ENCODE peak calls at places on chromosome 15, in five cellular contexts. One of them, this sample, is unnamed. For H3K4me1, the result is how much of the 10 kb centered on the place peaks cover.

GRCh38 chr15:44427756-44428724 is 611 bp downstream of the CTDSPL2 start:
- DNase-seq in left ventricle myocardium inferior: no peak
- DNase-seq in A549: peak
- DNase-seq in tibial nerve: no peak
- DNase-seq in Peyer's patch: peak
- DNase-seq in this sample: no peak

GRCh38 chr15:40309344-40309862 is 1.7 kb upstream of the PLCB2 start:
- DNase-seq in left ventricle myocardium inferior: no peak
- DNase-seq in A549: no peak
- DNase-seq in Peyer's patch: no peak
- DNase-seq in tibial nerve: no peak
- DNase-seq in this sample: peak

GRCh38 chr15:40275491-40275890 is 7.4 kb downstream of the ANKRD63 start:
- DNase-seq in A549: no peak
- DNase-seq in left ventricle myocardium inferior: no peak
- DNase-seq in tibial nerve: no peak
- DNase-seq in Peyer's patch: no peak
- DNase-seq in this sample: no peak

GRCh38 chr15:57911247-57911646 is 154.3 kb downstream of the ALDH1A2 start:
- DNase-seq in left ventricle myocardium inferior: peak
- DNase-seq in Peyer's patch: no peak
- DNase-seq in tibial nerve: no peak
- DNase-seq in A549: no peak
- DNase-seq in this sample: no peak

GRCh38 chr15:72176155-72176554 is 21.4 kb downstream of the GRAMD2A start:
- DNase-seq in Peyer's patch: no peak
- DNase-seq in left ventricle myocardium inferior: no peak
- DNase-seq in tibial nerve: no peak
- DNase-seq in A549: no peak
- DNase-seq in this sample: peak

GRCh38 chr15:65824941-65825544 is 33.0 kb upstream of the DENND4A start:
- DNase-seq in Peyer's patch: peak
- DNase-seq in A549: no peak
- DNase-seq in tibial nerve: no peak
- DNase-seq in left ventricle myocardium inferior: no peak
- DNase-seq in this sample: no peak

GRCh38 chr15:49645937-49646336 is 25.1 kb downstream of the DTWD1 start:
- DNase-seq in tibial nerve: no peak
- DNase-seq in left ventricle myocardium inferior: no peak
- DNase-seq in A549: peak
- DNase-seq in Peyer's patch: peak
- DNase-seq in this sample: peak

GRCh38 chr15:49239105-49239504 is 69.1 kb downstream of the GALK2 start:
- DNase-seq in left ventricle myocardium inferior: no peak
- DNase-seq in Peyer's patch: no peak
- DNase-seq in tibial nerve: no peak
- DNase-seq in A549: no peak
- DNase-seq in this sample: no peak

GRCh38 chr15:37245358-37245757 is 145.0 kb upstream of the MEIS2 start:
- DNase-seq in tibial nerve: no peak
- DNase-seq in Peyer's patch: no peak
- DNase-seq in left ventricle myocardium inferior: no peak
- DNase-seq in A549: no peak
- DNase-seq in this sample: no peak

GRCh38 chr15:81111510-81112375 is 22.3 kb upstream of the CFAP161 start:
- DNase-seq in A549: no peak
- DNase-seq in left ventricle myocardium inferior: no peak
- DNase-seq in tibial nerve: no peak
- DNase-seq in Peyer's patch: no peak
- DNase-seq in this sample: no peak

GRCh38 chr15:62769604-62770003 is 272.9 kb upstream of the TPM1 start:
- DNase-seq in A549: no peak
- DNase-seq in Peyer's patch: no peak
- DNase-seq in left ventricle myocardium inferior: no peak
- DNase-seq in tibial nerve: no peak
- DNase-seq in this sample: no peak

DNA sequence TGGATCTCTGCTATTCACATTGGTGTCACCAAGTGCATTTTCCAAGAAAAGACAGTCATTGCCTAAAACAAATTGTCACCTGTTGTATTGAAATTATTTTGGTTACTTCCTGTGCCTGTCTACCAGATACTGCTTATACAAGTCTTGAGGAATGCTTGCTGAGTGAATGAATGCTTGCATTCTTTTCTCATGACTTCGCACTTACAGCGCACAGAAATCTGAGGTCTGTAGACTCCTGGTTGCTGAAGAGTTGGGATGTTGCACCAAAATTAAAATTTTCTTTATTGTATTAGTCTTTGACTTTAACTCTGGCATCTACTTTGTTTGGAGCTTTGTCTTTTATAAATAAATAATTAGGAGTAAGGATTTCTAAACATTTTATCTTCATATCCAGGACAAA is 28.4 kb downstream of the SH3GL3 start:
- DNase-seq in A549: no peak
- DNase-seq in Peyer's patch: no peak
- DNase-seq in left ventricle myocardium inferior: no peak
- DNase-seq in tibial nerve: no peak
- DNase-seq in this sample: no peak
- H3K4me1 ChIP-seq in A549: under half
- H3K4me1 ChIP-seq in Peyer's patch: under half
- H3K4me1 ChIP-seq in left ventricle myocardium inferior: under half
- H3K4me1 ChIP-seq in tibial nerve: under half
- H3K4me1 ChIP-seq in this sample: under half

DNA sequence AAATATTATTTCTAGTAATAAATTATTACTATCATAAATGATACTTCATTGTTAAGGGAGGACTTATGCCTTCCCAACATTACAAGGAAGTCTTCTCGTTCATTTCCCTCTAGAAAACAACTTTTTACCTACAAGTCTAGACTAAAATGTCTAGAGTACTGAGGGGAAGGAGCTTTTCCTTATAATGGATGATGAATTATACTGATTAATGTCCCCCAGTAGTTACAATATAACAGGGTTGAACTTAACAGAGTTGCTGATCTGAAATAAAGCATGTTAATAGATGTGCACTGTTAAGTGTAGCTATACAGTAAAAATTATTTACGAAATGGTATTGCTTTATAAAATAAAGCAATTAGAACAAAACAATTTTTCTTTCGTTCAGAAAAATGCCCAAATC is 2.7 kb upstream of the MNS1 start:
- DNase-seq in A549: no peak
- DNase-seq in left ventricle myocardium inferior: no peak
- DNase-seq in Peyer's patch: no peak
- DNase-seq in tibial nerve: no peak
- DNase-seq in this sample: no peak
- H3K4me1 ChIP-seq in A549: under half
- H3K4me1 ChIP-seq in left ventricle myocardium inferior: under half
- H3K4me1 ChIP-seq in Peyer's patch: under half
- H3K4me1 ChIP-seq in tibial nerve: under half
- H3K4me1 ChIP-seq in this sample: under half

GRCh38 chr15:51735211-51735610 is 2.2 kb downstream of the LYSMD2 start:
- DNase-seq in A549: no peak
- DNase-seq in tibial nerve: no peak
- DNase-seq in left ventricle myocardium inferior: no peak
- DNase-seq in Peyer's patch: no peak
- DNase-seq in this sample: no peak
- H3K4me1 ChIP-seq in A549: under half
- H3K4me1 ChIP-seq in tibial nerve: half or more
- H3K4me1 ChIP-seq in left ventricle myocardium inferior: half or more
- H3K4me1 ChIP-seq in Peyer's patch: under half
- H3K4me1 ChIP-seq in this sample: under half

GRCh38 chr15:60381148-60381788 is 16.5 kb downstream of the ANXA2 start:
- DNase-seq in left ventricle myocardium inferior: no peak
- DNase-seq in A549: peak
- DNase-seq in tibial nerve: no peak
- DNase-seq in Peyer's patch: no peak
- DNase-seq in this sample: no peak

GRCh38 chr15:60384052-60384451 is 13.7 kb downstream of the ANXA2 start:
- DNase-seq in left ventricle myocardium inferior: no peak
- DNase-seq in tibial nerve: no peak
- DNase-seq in A549: no peak
- DNase-seq in Peyer's patch: no peak
- DNase-seq in this sample: no peak

GRCh38 chr15:60384526-60385127 is 13.2 kb downstream of the ANXA2 start:
- DNase-seq in tibial nerve: no peak
- DNase-seq in A549: no peak
- DNase-seq in Peyer's patch: no peak
- DNase-seq in left ventricle myocardium inferior: no peak
- DNase-seq in this sample: no peak

GRCh38 chr15:60385620-60386552 is 11.9 kb downstream of the ANXA2 start:
- DNase-seq in A549: peak
- DNase-seq in Peyer's patch: no peak
- DNase-seq in tibial nerve: no peak
- DNase-seq in left ventricle myocardium inferior: no peak
- DNase-seq in this sample: no peak

GRCh38 chr15:60383008-60383694 is 14.6 kb downstream of the ANXA2 start:
- DNase-seq in A549: no peak
- DNase-seq in Peyer's patch: no peak
- DNase-seq in left ventricle myocardium inferior: no peak
- DNase-seq in tibial nerve: no peak
- DNase-seq in this sample: no peak
- H3K4me1 ChIP-seq in A549: half or more
- H3K4me1 ChIP-seq in Peyer's patch: under half
- H3K4me1 ChIP-seq in left ventricle myocardium inferior: half or more
- H3K4me1 ChIP-seq in tibial nerve: half or more
- H3K4me1 ChIP-seq in this sample: half or more

DNA sequence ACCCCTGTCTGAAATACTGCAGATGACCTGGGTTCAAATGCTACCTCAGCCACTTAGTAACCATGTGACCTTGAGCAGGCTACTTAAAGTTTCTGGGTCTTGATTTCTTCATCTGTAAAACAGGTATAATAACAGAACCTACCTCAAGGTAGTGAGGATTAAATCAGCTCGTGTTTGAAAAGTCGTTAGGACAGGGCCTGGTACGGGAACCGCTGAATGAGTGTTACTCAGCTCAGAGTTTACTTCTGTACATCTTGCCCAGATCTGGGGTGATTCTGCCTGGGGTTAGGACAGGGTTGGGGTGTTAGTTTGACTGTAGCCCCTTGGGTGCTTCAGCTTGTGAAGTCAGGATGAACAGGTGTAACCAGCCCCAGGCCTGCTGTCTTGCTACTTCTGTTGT is 1.8 kb downstream of the SEMA4B start:
- DNase-seq in Peyer's patch: no peak
- DNase-seq in A549: no peak
- DNase-seq in left ventricle myocardium inferior: no peak
- DNase-seq in tibial nerve: no peak
- DNase-seq in this sample: no peak
- H3K4me1 ChIP-seq in Peyer's patch: under half
- H3K4me1 ChIP-seq in A549: under half
- H3K4me1 ChIP-seq in left ventricle myocardium inferior: half or more
- H3K4me1 ChIP-seq in tibial nerve: half or more
- H3K4me1 ChIP-seq in this sample: under half

DNA sequence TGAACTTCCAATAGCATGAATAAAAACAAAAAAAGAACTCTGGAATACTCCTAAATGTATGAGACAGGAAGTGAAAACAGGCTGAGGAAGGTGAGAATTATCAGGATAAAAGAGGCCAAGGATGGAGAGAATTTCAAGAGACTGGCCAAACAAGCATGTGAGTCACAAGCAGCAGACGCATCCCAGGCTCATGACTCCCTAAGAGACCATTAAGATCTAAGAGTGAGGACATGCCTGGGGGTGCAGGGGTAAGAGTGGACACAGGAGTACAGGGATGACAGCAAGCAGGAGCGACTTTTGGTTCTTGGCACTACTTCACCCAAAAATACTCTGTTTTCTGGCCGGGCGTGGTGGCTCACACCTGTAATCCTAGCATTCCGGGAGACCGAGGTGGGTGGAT is 7.1 kb downstream of the SCAMP2 start:
- DNase-seq in tibial nerve: no peak
- DNase-seq in Peyer's patch: no peak
- DNase-seq in A549: peak
- DNase-seq in left ventricle myocardium inferior: no peak
- DNase-seq in this sample: no peak
- H3K4me1 ChIP-seq in tibial nerve: half or more
- H3K4me1 ChIP-seq in Peyer's patch: half or more
- H3K4me1 ChIP-seq in A549: half or more
- H3K4me1 ChIP-seq in left ventricle myocardium inferior: half or more
- H3K4me1 ChIP-seq in this sample: half or more

GRCh38 chr15:84829428-84829827 is 12.3 kb downstream of the ALPK3 start:
- DNase-seq in A549: no peak
- DNase-seq in tibial nerve: no peak
- DNase-seq in Peyer's patch: no peak
- DNase-seq in left ventricle myocardium inferior: no peak
- DNase-seq in this sample: no peak

GRCh38 chr15:84833447-84833846 is 16.3 kb downstream of the ALPK3 start:
- DNase-seq in A549: no peak
- DNase-seq in tibial nerve: no peak
- DNase-seq in left ventricle myocardium inferior: no peak
- DNase-seq in Peyer's patch: no peak
- DNase-seq in this sample: peak

GRCh38 chr15:84832446-84833040 is 15.4 kb downstream of the ALPK3 start:
- DNase-seq in Peyer's patch: no peak
- DNase-seq in A549: no peak
- DNase-seq in left ventricle myocardium inferior: no peak
- DNase-seq in tibial nerve: no peak
- DNase-seq in this sample: peak

GRCh38 chr15:84828433-84828908 is 11.3 kb downstream of the ALPK3 start:
- DNase-seq in left ventricle myocardium inferior: peak
- DNase-seq in Peyer's patch: no peak
- DNase-seq in A549: no peak
- DNase-seq in tibial nerve: no peak
- DNase-seq in this sample: peak

GRCh38 chr15:84831028-84831427 is 13.9 kb downstream of the ALPK3 start:
- DNase-seq in left ventricle myocardium inferior: no peak
- DNase-seq in tibial nerve: no peak
- DNase-seq in Peyer's patch: no peak
- DNase-seq in A549: no peak
- DNase-seq in this sample: no peak
- H3K4me1 ChIP-seq in left ventricle myocardium inferior: half or more
- H3K4me1 ChIP-seq in tibial nerve: half or more
- H3K4me1 ChIP-seq in Peyer's patch: under half
- H3K4me1 ChIP-seq in A549: under half
- H3K4me1 ChIP-seq in this sample: under half

GRCh38 chr15:42918047-42918446 is 2.5 kb downstream of the TTBK2 start:
- DNase-seq in tibial nerve: no peak
- DNase-seq in Peyer's patch: no peak
- DNase-seq in A549: no peak
- DNase-seq in left ventricle myocardium inferior: no peak
- DNase-seq in this sample: no peak
- H3K4me1 ChIP-seq in tibial nerve: under half
- H3K4me1 ChIP-seq in Peyer's patch: under half
- H3K4me1 ChIP-seq in A549: under half
- H3K4me1 ChIP-seq in left ventricle myocardium inferior: under half
- H3K4me1 ChIP-seq in this sample: under half

This sample was measured in RWPE2.